ENCODE peak calls at places on chromosomes 3 and 15, in ten cellular contexts. T, P, N, X, Y, Z, Q, O, U and K are unnamed samples. For H3K27me3 and H3K4me1, the result is how much of the 10 kb centered on the place peaks cover.

GRCh38 chr3:101202640-101203039 is 117.7 kb downstream of the IMPG2 start:
- DNase-seq in T (no peak), P (no peak), N (no peak), X (no peak), Y (no peak), Z (no peak), Q (no peak), O (no peak), U (no peak), K (no peak)

GRCh38 chr15:80087104-80087503 is 27.6 kb downstream of the ZFAND6 start:
- DNase-seq in T (no peak), P (peak), N (no peak), X (no peak), Y (no peak), Z (no peak), Q (no peak), O (no peak), U (no peak), K (no peak)

GRCh38 chr15:74397239-74398068 is 30.0 kb upstream of the CYP11A1 start:
- DNase-seq in T (no peak), P (no peak), N (no peak), X (no peak), Y (no peak), Z (no peak), Q (peak), O (no peak), U (no peak), K (no peak)

GRCh38 chr15:78621810-78622402 is 1.1 kb upstream of the CHRNA3 start:
- DNase-seq in T (no peak), P (no peak), N (no peak), X (no peak), Y (no peak), Z (no peak), Q (no peak), O (no peak), U (peak), K (no peak)

GRCh38 chr15:94526071-94526689 is 294.8 kb downstream of the MCTP2 start:
- DNase-seq in T (no peak), P (no peak), N (no peak), X (peak), Y (no peak), Z (no peak), Q (no peak), O (no peak), U (no peak), K (no peak)

GRCh38 chr3:45402138-45402537 is 13.8 kb downstream of the LARS2 start:
- DNase-seq in T (no peak), P (no peak), N (no peak), X (no peak), Y (no peak), Z (no peak), Q (no peak), O (no peak), U (no peak), K (no peak)

GRCh38 chr15:89341316-89342005 is 6.8 kb upstream of the POLG start:
- DNase-seq in T (no peak), P (no peak), N (no peak), X (no peak), Y (no peak), Z (peak), Q (no peak), O (no peak), U (peak), K (no peak)

GRCh38 chr3:6526321-6526720 is 334.6 kb upstream of the GRM7 start:
- DNase-seq in T (no peak), P (no peak), N (no peak), X (no peak), Y (no peak), Z (no peak), Q (no peak), O (no peak), U (no peak), K (no peak)

GRCh38 chr3:9786825-9787654 is 5.2 kb downstream of the TADA3 start:
- DNase-seq in T (no peak), P (no peak), N (peak), X (no peak), Y (no peak), Z (no peak), Q (no peak), O (no peak), U (no peak), K (no peak)

GRCh38 chr3:131708216-131708615 is 205.4 kb upstream of the MRPL3 start:
- DNase-seq in T (no peak), P (peak), N (peak), X (no peak), Y (no peak), Z (no peak), Q (no peak), O (no peak), U (no peak), K (no peak)

GRCh38 chr3:42688016-42688415 is 2.7 kb downstream of the KLHL40 start:
- DNase-seq in T (no peak), P (no peak), N (no peak), X (no peak), Y (no peak), Z (no peak), Q (no peak), O (peak), U (no peak), K (peak)

GRCh38 chr15:74400915-74401757 is 32.6 kb downstream of the SEMA7A start:
- DNase-seq in T (no peak), P (no peak), N (peak), X (no peak), Y (no peak), Z (no peak), Q (no peak), O (no peak), U (no peak), K (no peak)

GRCh38 chr15:55703873-55704285 is 39.1 kb downstream of the PRTG start:
- DNase-seq in T (no peak), P (peak), N (no peak), X (peak), Y (no peak), Z (no peak), Q (no peak), O (no peak), U (no peak), K (no peak)

GRCh38 chr3:69082805-69083204 is 1.9 kb upstream of the ARL6IP5 start:
- DNase-seq in T (peak), P (peak), N (peak), X (peak), Y (no peak), Z (peak), Q (peak), O (no peak), U (peak), K (no peak)
- H3K27me3 ChIP-seq in T (under half), P (under half), N (under half), X (under half), Y (under half), Z (under half), Q (under half), O (under half), U (under half), K (under half)

GRCh38 chr15:63491116-63491817 is 13.1 kb upstream of the USP3 start:
- DNase-seq in T (no peak), P (no peak), N (peak), X (no peak), Y (no peak), Z (no peak), Q (no peak), O (no peak), U (no peak), K (no peak)

GRCh38 chr15:63492541-63493077 is 11.8 kb upstream of the USP3 start:
- DNase-seq in T (no peak), P (peak), N (peak), X (peak), Y (no peak), Z (no peak), Q (no peak), O (no peak), U (no peak), K (no peak)

GRCh38 chr15:63490345-63491034 is 13.9 kb upstream of the USP3 start:
- DNase-seq in T (no peak), P (no peak), N (no peak), X (no peak), Y (no peak), Z (no peak), Q (no peak), O (no peak), U (no peak), K (no peak)

GRCh38 chr15:63493451-63493850 is 10.9 kb upstream of the USP3 start:
- DNase-seq in T (no peak), P (no peak), N (no peak), X (no peak), Y (no peak), Z (no peak), Q (no peak), O (no peak), U (no peak), K (no peak)

GRCh38 chr15:63491979-63492378 is 12.4 kb upstream of the USP3 start:
- DNase-seq in T (no peak), P (no peak), N (peak), X (no peak), Y (no peak), Z (no peak), Q (no peak), O (no peak), U (no peak), K (no peak)
- H3K4me1 ChIP-seq in T (half or more), P (under half), N (under half), X (under half), Y (under half), Z (half or more), Q (under half), O (under half), U (half or more), K (under half)

DNA sequence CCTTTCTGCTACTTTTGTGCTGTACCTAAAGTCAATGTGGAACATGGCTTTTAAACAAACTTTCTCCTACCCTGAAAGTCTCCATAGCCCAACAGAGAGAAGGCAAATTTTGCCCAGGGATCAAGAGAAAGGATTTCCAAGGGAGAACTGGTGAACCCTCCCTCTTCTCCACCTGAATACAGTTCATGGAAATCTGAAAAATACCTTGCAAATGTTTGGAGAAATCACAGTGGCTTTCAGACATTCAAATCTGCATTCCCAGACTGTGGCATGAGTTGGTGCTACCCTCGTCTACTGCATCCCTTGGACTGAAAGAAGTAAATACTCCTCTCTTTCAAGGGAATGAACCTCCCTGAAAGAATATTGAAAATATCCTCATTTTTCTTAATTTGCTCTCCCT is 38.7 kb downstream of the ZIC4 start:
- DNase-seq in T (no peak), P (no peak), N (no peak), X (no peak), Y (no peak), Z (no peak), Q (no peak), O (no peak), U (no peak), K (no peak)
- H3K27me3 ChIP-seq in T (under half), P (half or more), N (half or more), X (half or more), Y (half or more), Z (half or more), Q (half or more), O (half or more), U (half or more), K (half or more)

DNA sequence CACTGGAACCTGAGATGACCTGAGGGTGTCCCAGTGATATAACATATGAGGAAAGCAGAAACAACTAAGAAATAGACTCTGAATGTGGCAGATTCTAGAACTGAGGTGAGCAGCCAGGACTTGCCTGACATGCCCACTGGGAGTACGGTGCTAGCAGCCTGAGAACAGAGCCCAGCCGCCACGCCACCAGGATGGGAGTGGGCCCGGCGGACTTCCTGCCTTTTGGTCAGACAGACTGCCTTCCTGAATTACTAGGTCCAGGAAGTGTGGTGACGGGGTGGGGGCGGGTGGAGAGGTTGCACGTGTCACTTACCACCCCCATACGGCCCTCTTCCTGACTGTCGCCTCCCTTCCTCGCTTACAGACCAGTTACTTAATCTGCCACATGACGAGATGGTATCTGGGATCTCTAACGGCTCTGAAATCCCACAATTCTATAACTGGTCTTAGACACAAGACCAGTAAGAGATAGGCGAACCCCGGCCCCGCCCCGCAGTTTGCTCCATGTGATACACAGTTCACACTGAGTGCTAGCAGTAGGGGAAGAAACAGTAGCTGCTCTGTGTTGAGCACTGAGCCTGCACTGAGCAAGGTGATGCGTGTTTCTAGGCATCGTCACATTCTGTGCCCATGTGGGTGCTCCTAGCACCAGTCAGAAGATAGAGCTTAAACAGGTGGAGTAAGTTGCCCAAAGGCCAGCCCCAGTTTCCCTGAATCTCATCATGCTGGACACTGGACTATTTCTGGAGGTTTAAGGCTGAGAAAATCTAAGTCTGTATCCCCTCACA is 95.7 kb downstream of the CPN2 start:
- DNase-seq in T (peak), P (no peak), N (no peak), X (peak), Y (peak), Z (peak), Q (peak), O (peak), U (peak), K (peak)
- H3K4me1 ChIP-seq in T (under half), P (under half), N (under half), X (under half), Y (under half), Z (under half), Q (under half), O (under half), U (under half), K (under half)

DNA sequence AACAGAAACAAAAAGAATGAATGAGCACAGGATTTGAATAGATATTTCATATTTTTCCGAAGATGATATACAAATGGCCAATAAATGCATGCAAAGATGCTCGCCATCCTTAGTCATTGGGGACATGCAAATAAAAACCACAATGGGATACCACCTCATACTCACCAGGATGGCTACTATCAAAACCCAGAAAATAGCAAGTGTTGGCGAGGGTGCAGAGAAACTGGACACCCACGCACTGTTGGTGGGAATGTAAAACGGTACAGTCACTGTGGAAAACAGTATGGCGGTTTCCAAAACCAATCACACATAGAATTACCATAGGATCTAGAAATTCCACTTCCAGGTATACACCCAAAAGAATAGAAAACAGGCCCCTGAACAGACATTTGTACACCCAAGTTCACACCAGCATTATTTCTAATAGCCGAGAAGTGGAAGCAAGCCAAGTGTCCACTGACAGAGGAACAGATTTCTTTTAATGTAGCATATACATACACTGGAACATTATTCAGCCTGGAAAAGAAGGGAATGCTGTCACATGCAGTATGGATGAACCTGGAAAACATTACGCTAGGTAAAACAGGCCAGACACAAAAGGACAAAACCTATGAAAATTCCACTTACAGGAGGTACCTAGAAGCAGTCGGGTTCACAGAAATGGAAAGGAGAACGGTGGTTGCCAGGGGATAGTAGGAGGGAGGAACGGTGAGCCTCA is 3.6 kb downstream of the RNF168 start:
- DNase-seq in T (no peak), P (no peak), N (peak), X (no peak), Y (no peak), Z (no peak), Q (no peak), O (no peak), U (no peak), K (no peak)
- H3K27me3 ChIP-seq in T (under half), P (under half), N (under half), X (under half), Y (under half), Z (under half), Q (under half), O (under half), U (under half), K (under half)